ENCODE peak calls at places on chromosomes 1 and 21, in four cellular contexts. One of them, this sample, is unnamed.
A peak's percentile ranks its signal among the peaks of the same experiment; 100 is the strongest.

GRCh38 chr1:25361901-25362300 is 23.8 kb downstream of the TMEM50A start:
- DNase-seq in RWPE1: no peak
- DNase-seq in heart right ventricle: no peak
- DNase-seq in IMR-90: no peak
- DNase-seq in this sample: no peak

GRCh38 chr1:1965546-1965945 is 38.0 kb downstream of the CFAP74 start:
- DNase-seq in RWPE1: no peak
- DNase-seq in heart right ventricle: no peak
- DNase-seq in IMR-90: no peak
- DNase-seq in this sample: no peak

GRCh38 chr1:40944841-40945430 is 34.6 kb upstream of the CTPS1 start:
- DNase-seq in RWPE1: no peak
- DNase-seq in heart right ventricle: no peak
- DNase-seq in IMR-90: peak; percentile 43
- DNase-seq in this sample: no peak

GRCh38 chr1:237562247-237562823 is 328.4 kb downstream of the ZP4 start:
- DNase-seq in RWPE1: peak; percentile 56
- DNase-seq in heart right ventricle: no peak
- DNase-seq in IMR-90: peak; percentile 69
- DNase-seq in this sample: peak; percentile 32

GRCh38 chr1:207867136-207868081 is 43.5 kb downstream of the CD34 start:
- DNase-seq in RWPE1: no peak
- DNase-seq in heart right ventricle: peak; percentile 60
- DNase-seq in IMR-90: no peak
- DNase-seq in this sample: no peak

GRCh38 chr21:37263827-37264226 is 3.3 kb downstream of the VPS26C start:
- DNase-seq in RWPE1: no peak
- DNase-seq in heart right ventricle: no peak
- DNase-seq in IMR-90: peak; percentile 15
- DNase-seq in this sample: no peak

GRCh38 chr1:47751188-47751587 is 246.0 kb downstream of the TRABD2B start:
- DNase-seq in RWPE1: no peak
- DNase-seq in heart right ventricle: no peak
- DNase-seq in IMR-90: no peak
- DNase-seq in this sample: no peak

GRCh38 chr1:207035877-207036558 is 3.5 kb upstream of the C1orf116 start:
- DNase-seq in RWPE1: no peak
- DNase-seq in heart right ventricle: no peak
- DNase-seq in IMR-90: no peak
- DNase-seq in this sample: no peak

GRCh38 chr1:53680868-53681267 is 58.1 kb downstream of the GLIS1 start:
- DNase-seq in RWPE1: no peak
- DNase-seq in heart right ventricle: no peak
- DNase-seq in IMR-90: no peak
- DNase-seq in this sample: no peak

GRCh38 chr1:155174334-155175280 is 958 bp downstream of the TRIM46 start:
- DNase-seq in RWPE1: no peak
- DNase-seq in heart right ventricle: peak; percentile 3
- DNase-seq in IMR-90: peak; percentile 15
- DNase-seq in this sample: peak; percentile 65

GRCh38 chr1:214650664-214651063 is 47.7 kb downstream of the CENPF start:
- DNase-seq in RWPE1: no peak
- DNase-seq in heart right ventricle: no peak
- DNase-seq in IMR-90: no peak
- DNase-seq in this sample: no peak

GRCh38 chr1:6248798-6249731 is 5.1 kb downstream of the HES3 start:
- DNase-seq in RWPE1: no peak
- DNase-seq in heart right ventricle: no peak
- DNase-seq in IMR-90: no peak
- DNase-seq in this sample: peak; percentile 68

GRCh38 chr1:157279157-157280140 is 141.3 kb upstream of the ETV3 start:
- DNase-seq in RWPE1: no peak
- DNase-seq in heart right ventricle: no peak
- DNase-seq in IMR-90: no peak
- DNase-seq in this sample: no peak

GRCh38 chr1:185895208-185895900 is 161.2 kb downstream of the HMCN1 start:
- DNase-seq in RWPE1: no peak
- DNase-seq in heart right ventricle: no peak
- DNase-seq in IMR-90: no peak
- DNase-seq in this sample: no peak

GRCh38 chr1:167665469-167665868 is 35.4 kb downstream of the RCSD1 start:
- DNase-seq in RWPE1: no peak
- DNase-seq in heart right ventricle: no peak
- DNase-seq in IMR-90: no peak
- DNase-seq in this sample: no peak

GRCh38 chr1:185864889-185865288 is 130.7 kb downstream of the HMCN1 start:
- DNase-seq in RWPE1: peak; percentile 34
- DNase-seq in heart right ventricle: no peak
- DNase-seq in IMR-90: peak; percentile 97
- DNase-seq in this sample: no peak

GRCh38 chr21:17451364-17451869 is 61.4 kb upstream of the CXADR start:
- DNase-seq in RWPE1: peak; percentile 67
- DNase-seq in heart right ventricle: no peak
- DNase-seq in IMR-90: peak; percentile 89
- DNase-seq in this sample: no peak

GRCh38 chr1:4033732-4034131 is 133.7 kb upstream of the C1orf174 start:
- DNase-seq in RWPE1: no peak
- DNase-seq in heart right ventricle: no peak
- DNase-seq in IMR-90: no peak
- DNase-seq in this sample: no peak

GRCh38 chr1:204607910-204608309 is 77.6 kb downstream of the LRRN2 start:
- DNase-seq in RWPE1: no peak
- DNase-seq in heart right ventricle: no peak
- DNase-seq in IMR-90: no peak
- DNase-seq in this sample: no peak

GRCh38 chr21:21213297-21213696 is 215.1 kb downstream of the NCAM2 start:
- DNase-seq in RWPE1: no peak
- DNase-seq in heart right ventricle: no peak
- DNase-seq in IMR-90: peak; percentile 42
- DNase-seq in this sample: no peak

GRCh38 chr1:41898191-41898713 is 20.5 kb downstream of the HIVEP3 start:
- DNase-seq in RWPE1: no peak
- DNase-seq in heart right ventricle: no peak
- DNase-seq in IMR-90: peak; percentile 62
- DNase-seq in this sample: no peak

GRCh38 chr21:41957991-41958766 is 4.4 kb upstream of the C2CD2 start:
- DNase-seq in RWPE1: peak; percentile 88
- DNase-seq in heart right ventricle: peak; percentile 91
- DNase-seq in IMR-90: peak; percentile 98
- DNase-seq in this sample: no peak

DNA sequence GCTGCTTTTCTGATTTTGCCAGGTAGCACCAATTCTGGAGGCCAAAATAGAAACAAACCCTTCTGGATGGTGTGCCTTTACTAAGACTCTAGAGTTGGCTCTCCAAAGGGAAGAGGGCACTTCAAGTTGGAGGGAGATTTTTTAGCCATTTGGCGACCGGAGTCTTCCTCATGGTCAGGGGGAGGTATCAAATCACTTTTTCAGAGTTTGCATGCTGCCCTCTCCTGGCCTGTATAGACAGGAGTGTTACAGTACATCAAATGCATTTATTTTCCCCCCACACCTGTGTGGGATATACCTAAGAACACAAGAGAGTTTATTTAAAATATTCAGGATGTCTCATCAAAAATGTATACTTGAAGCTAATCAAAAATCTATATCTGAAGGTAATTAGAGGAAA is 3.2 kb downstream of the GREM2 start:
- DNase-seq in RWPE1: no peak
- DNase-seq in heart right ventricle: no peak
- DNase-seq in IMR-90: no peak
- DNase-seq in this sample: no peak
- TF ChIP-seq CTCF in RWPE1: no peak
- TF ChIP-seq CTCF in heart right ventricle: no peak
- TF ChIP-seq CTCF in IMR-90: peak; percentile 40
- TF ChIP-seq CTCF in this sample: peak; percentile 42

DNA sequence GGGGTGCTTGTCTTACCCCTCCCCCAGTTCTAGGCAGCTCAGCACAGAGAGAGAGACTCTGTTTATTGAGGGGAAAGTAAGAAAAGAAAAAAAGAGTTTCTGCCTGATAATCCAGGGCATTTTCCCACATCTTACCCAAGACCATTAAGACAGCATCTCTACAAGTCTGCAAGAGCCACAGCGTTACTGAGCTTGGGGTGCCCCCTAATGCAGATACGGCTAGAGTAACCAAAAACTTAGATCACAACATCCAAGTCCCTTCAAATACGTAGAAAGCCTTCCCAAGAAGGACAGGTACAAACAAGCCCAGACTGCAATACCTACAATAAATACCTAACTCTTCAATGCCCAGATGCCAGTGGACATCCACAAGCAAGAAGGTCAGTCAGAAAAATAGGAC is 6.2 kb upstream of the TEX50 start:
- DNase-seq in RWPE1: no peak
- DNase-seq in heart right ventricle: no peak
- DNase-seq in IMR-90: no peak
- DNase-seq in this sample: no peak
- TF ChIP-seq CTCF in RWPE1: no peak
- TF ChIP-seq CTCF in heart right ventricle: no peak
- TF ChIP-seq CTCF in IMR-90: no peak
- TF ChIP-seq CTCF in this sample: no peak

GRCh38 chr1:211947396-211948295 is 87.7 kb downstream of the INTS7 start:
- DNase-seq in RWPE1: no peak
- DNase-seq in heart right ventricle: no peak
- DNase-seq in IMR-90: no peak
- DNase-seq in this sample: peak; percentile 11

GRCh38 chr1:211942583-211942982 is 92.8 kb downstream of the INTS7 start:
- DNase-seq in RWPE1: no peak
- DNase-seq in heart right ventricle: no peak
- DNase-seq in IMR-90: no peak
- DNase-seq in this sample: no peak

GRCh38 chr1:211939876-211940468 is 95.4 kb downstream of the INTS7 start:
- DNase-seq in RWPE1: no peak
- DNase-seq in heart right ventricle: no peak
- DNase-seq in IMR-90: no peak
- DNase-seq in this sample: no peak

GRCh38 chr1:211948377-211948776 is 87.0 kb downstream of the INTS7 start:
- DNase-seq in RWPE1: no peak
- DNase-seq in heart right ventricle: no peak
- DNase-seq in IMR-90: no peak
- DNase-seq in this sample: no peak

DNA sequence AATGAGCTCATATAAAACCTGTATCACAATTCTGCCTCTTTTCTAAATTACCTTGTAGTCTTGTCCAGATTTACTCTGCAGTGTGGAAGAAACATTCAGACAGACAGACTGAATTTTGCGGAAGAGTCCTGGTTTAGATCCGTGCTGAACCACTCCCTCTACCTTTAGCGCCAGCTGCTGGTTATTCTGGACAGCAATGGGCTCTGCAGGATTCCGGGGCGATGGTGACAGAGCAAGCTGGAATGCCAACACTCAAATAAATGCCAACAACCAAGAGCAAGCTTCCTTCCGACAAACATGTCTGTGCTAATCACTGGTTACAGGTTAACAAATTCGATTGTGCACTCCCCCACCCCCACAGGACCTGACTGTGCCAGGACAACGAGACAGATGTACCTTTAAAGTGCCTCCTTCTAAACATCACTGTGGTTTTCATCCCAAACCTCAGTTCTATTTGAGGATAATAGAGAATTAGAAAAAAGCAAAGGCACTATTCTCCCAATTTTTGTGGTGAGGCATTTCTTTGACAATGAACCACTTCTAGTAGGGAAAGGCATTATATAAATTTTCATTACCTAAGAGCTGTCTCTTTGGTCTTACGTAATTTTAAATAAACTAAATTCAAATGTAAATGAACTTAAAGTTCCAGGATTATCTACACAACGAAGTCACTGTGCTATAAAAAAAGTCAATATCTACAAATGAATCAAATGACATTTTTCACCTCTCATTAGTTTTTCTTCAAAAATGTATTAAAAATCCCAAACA is 90.4 kb downstream of the INTS7 start:
- DNase-seq in RWPE1: peak; percentile 95
- DNase-seq in heart right ventricle: peak; percentile 19
- DNase-seq in IMR-90: peak; percentile 22
- DNase-seq in this sample: peak; percentile 18
- TF ChIP-seq CTCF in RWPE1: peak; percentile 95
- TF ChIP-seq CTCF in heart right ventricle: peak; percentile 50
- TF ChIP-seq CTCF in IMR-90: peak; percentile 29
- TF ChIP-seq CTCF in this sample: peak; percentile 21

GRCh38 chr1:27105018-27105417 is 49.9 kb downstream of the SLC9A1 start:
- DNase-seq in RWPE1: no peak
- DNase-seq in heart right ventricle: no peak
- DNase-seq in IMR-90: no peak
- DNase-seq in this sample: no peak

GRCh38 chr1:27111771-27112573 is 43.0 kb downstream of the SLC9A1 start:
- DNase-seq in RWPE1: peak; percentile 97
- DNase-seq in heart right ventricle: peak; percentile 77
- DNase-seq in IMR-90: peak; percentile 100
- DNase-seq in this sample: peak; percentile 26

GRCh38 chr1:27108588-27108987 is 46.3 kb downstream of the SLC9A1 start:
- DNase-seq in RWPE1: no peak
- DNase-seq in heart right ventricle: no peak
- DNase-seq in IMR-90: no peak
- DNase-seq in this sample: no peak

GRCh38 chr1:27106561-27107323 is 48.2 kb downstream of the SLC9A1 start:
- DNase-seq in RWPE1: no peak
- DNase-seq in heart right ventricle: no peak
- DNase-seq in IMR-90: no peak
- DNase-seq in this sample: no peak

GRCh38 chr1:27109103-27109822 is 45.7 kb downstream of the SLC9A1 start:
- DNase-seq in RWPE1: no peak
- DNase-seq in heart right ventricle: no peak
- DNase-seq in IMR-90: no peak
- DNase-seq in this sample: peak; percentile 35
- TF ChIP-seq CTCF in RWPE1: no peak
- TF ChIP-seq CTCF in heart right ventricle: peak; percentile 23
- TF ChIP-seq CTCF in IMR-90: peak; percentile 36
- TF ChIP-seq CTCF in this sample: no peak

GRCh38 chr1:188188317-188188716 is 1359.6 kb downstream of the PLA2G4A start:
- DNase-seq in RWPE1: no peak
- DNase-seq in heart right ventricle: no peak
- DNase-seq in IMR-90: no peak
- DNase-seq in this sample: no peak
- TF ChIP-seq CTCF in RWPE1: no peak
- TF ChIP-seq CTCF in heart right ventricle: no peak
- TF ChIP-seq CTCF in IMR-90: no peak
- TF ChIP-seq CTCF in this sample: no peak

This sample was measured in nephron progenitor cell.